ENCODE peak calls at places on chromosomes 11 and 22, in six cellular contexts. One of them, this sample, is unnamed.

GRCh38 chr11:87038235-87038960 is 664 bp downstream of the TMEM135 start:
- DNase-seq in stimulated activated CD8-positive, alpha-beta memory T cell treated with anti-CD3 and anti-CD28 coated beads, Interleukin-7, amount 100 ng/mL, for 24 hours: no peak
- DNase-seq in naive thymus-derived CD8-positive, alpha-beta T cell: no peak
- DNase-seq in naive thymus-derived CD4-positive, alpha-beta T cell: no peak
- DNase-seq in psoas muscle: no peak
- DNase-seq in NCI-H2081: no peak
- DNase-seq in this sample: no peak

GRCh38 chr11:10716122-10716521 is 22.6 kb upstream of the IRAG1 start:
- DNase-seq in psoas muscle: no peak
- DNase-seq in naive thymus-derived CD4-positive, alpha-beta T cell: no peak
- DNase-seq in NCI-H2081: no peak
- DNase-seq in naive thymus-derived CD8-positive, alpha-beta T cell: no peak
- DNase-seq in stimulated activated CD8-positive, alpha-beta memory T cell treated with anti-CD3 and anti-CD28 coated beads, Interleukin-7, amount 100 ng/mL, for 24 hours: no peak
- DNase-seq in this sample: no peak

GRCh38 chr11:31464436-31464835 is 45.0 kb downstream of the IMMP1L start:
- DNase-seq in psoas muscle: no peak
- DNase-seq in naive thymus-derived CD8-positive, alpha-beta T cell: no peak
- DNase-seq in naive thymus-derived CD4-positive, alpha-beta T cell: no peak
- DNase-seq in NCI-H2081: no peak
- DNase-seq in stimulated activated CD8-positive, alpha-beta memory T cell treated with anti-CD3 and anti-CD28 coated beads, Interleukin-7, amount 100 ng/mL, for 24 hours: no peak
- DNase-seq in this sample: no peak

GRCh38 chr11:36534276-36534675 is 24.2 kb upstream of the TRAF6 start:
- DNase-seq in stimulated activated CD8-positive, alpha-beta memory T cell treated with anti-CD3 and anti-CD28 coated beads, Interleukin-7, amount 100 ng/mL, for 24 hours: no peak
- DNase-seq in naive thymus-derived CD8-positive, alpha-beta T cell: no peak
- DNase-seq in psoas muscle: no peak
- DNase-seq in NCI-H2081: no peak
- DNase-seq in naive thymus-derived CD4-positive, alpha-beta T cell: no peak
- DNase-seq in this sample: no peak

GRCh38 chr22:48778308-48779195 is 1049.1 kb downstream of the BRD1 start:
- DNase-seq in naive thymus-derived CD4-positive, alpha-beta T cell: no peak
- DNase-seq in psoas muscle: no peak
- DNase-seq in naive thymus-derived CD8-positive, alpha-beta T cell: no peak
- DNase-seq in stimulated activated CD8-positive, alpha-beta memory T cell treated with anti-CD3 and anti-CD28 coated beads, Interleukin-7, amount 100 ng/mL, for 24 hours: no peak
- DNase-seq in NCI-H2081: no peak
- DNase-seq in this sample: no peak

GRCh38 chr22:40383905-40384304 is 13.5 kb downstream of the SGSM3 start:
- DNase-seq in NCI-H2081: no peak
- DNase-seq in stimulated activated CD8-positive, alpha-beta memory T cell treated with anti-CD3 and anti-CD28 coated beads, Interleukin-7, amount 100 ng/mL, for 24 hours: no peak
- DNase-seq in naive thymus-derived CD4-positive, alpha-beta T cell: no peak
- DNase-seq in psoas muscle: no peak
- DNase-seq in naive thymus-derived CD8-positive, alpha-beta T cell: no peak
- DNase-seq in this sample: no peak

GRCh38 chr11:20025331-20025840 is 134.9 kb downstream of the DBX1 start:
- DNase-seq in naive thymus-derived CD4-positive, alpha-beta T cell: no peak
- DNase-seq in stimulated activated CD8-positive, alpha-beta memory T cell treated with anti-CD3 and anti-CD28 coated beads, Interleukin-7, amount 100 ng/mL, for 24 hours: no peak
- DNase-seq in naive thymus-derived CD8-positive, alpha-beta T cell: no peak
- DNase-seq in psoas muscle: no peak
- DNase-seq in NCI-H2081: no peak
- DNase-seq in this sample: no peak

GRCh38 chr11:128055576-128056217 is 531.7 kb downstream of the ETS1 start:
- DNase-seq in naive thymus-derived CD4-positive, alpha-beta T cell: no peak
- DNase-seq in NCI-H2081: no peak
- DNase-seq in stimulated activated CD8-positive, alpha-beta memory T cell treated with anti-CD3 and anti-CD28 coated beads, Interleukin-7, amount 100 ng/mL, for 24 hours: no peak
- DNase-seq in naive thymus-derived CD8-positive, alpha-beta T cell: no peak
- DNase-seq in psoas muscle: no peak
- DNase-seq in this sample: no peak

GRCh38 chr11:128613300-128613995 is 26.1 kb upstream of the ETS1 start:
- DNase-seq in stimulated activated CD8-positive, alpha-beta memory T cell treated with anti-CD3 and anti-CD28 coated beads, Interleukin-7, amount 100 ng/mL, for 24 hours: no peak
- DNase-seq in naive thymus-derived CD8-positive, alpha-beta T cell: no peak
- DNase-seq in psoas muscle: no peak
- DNase-seq in naive thymus-derived CD4-positive, alpha-beta T cell: no peak
- DNase-seq in NCI-H2081: no peak
- DNase-seq in this sample: no peak

GRCh38 chr11:91731051-91731450 is 493.6 kb upstream of the FAT3 start:
- DNase-seq in stimulated activated CD8-positive, alpha-beta memory T cell treated with anti-CD3 and anti-CD28 coated beads, Interleukin-7, amount 100 ng/mL, for 24 hours: no peak
- DNase-seq in naive thymus-derived CD4-positive, alpha-beta T cell: no peak
- DNase-seq in naive thymus-derived CD8-positive, alpha-beta T cell: no peak
- DNase-seq in psoas muscle: no peak
- DNase-seq in NCI-H2081: no peak
- DNase-seq in this sample: no peak

GRCh38 chr11:74438681-74439080 is 28.7 kb downstream of the KCNE3 start:
- DNase-seq in naive thymus-derived CD8-positive, alpha-beta T cell: no peak
- DNase-seq in psoas muscle: no peak
- DNase-seq in stimulated activated CD8-positive, alpha-beta memory T cell treated with anti-CD3 and anti-CD28 coated beads, Interleukin-7, amount 100 ng/mL, for 24 hours: no peak
- DNase-seq in naive thymus-derived CD4-positive, alpha-beta T cell: no peak
- DNase-seq in NCI-H2081: no peak
- DNase-seq in this sample: no peak

GRCh38 chr11:1226226-1226961 is 3.5 kb downstream of the MUC5B start:
- DNase-seq in psoas muscle: peak; percentile 54
- DNase-seq in NCI-H2081: no peak
- DNase-seq in stimulated activated CD8-positive, alpha-beta memory T cell treated with anti-CD3 and anti-CD28 coated beads, Interleukin-7, amount 100 ng/mL, for 24 hours: no peak
- DNase-seq in naive thymus-derived CD4-positive, alpha-beta T cell: no peak
- DNase-seq in naive thymus-derived CD8-positive, alpha-beta T cell: no peak
- DNase-seq in this sample: no peak

GRCh38 chr11:44787981-44788380 is 61.2 kb downstream of the TSPAN18 start:
- DNase-seq in psoas muscle: no peak
- DNase-seq in naive thymus-derived CD8-positive, alpha-beta T cell: no peak
- DNase-seq in stimulated activated CD8-positive, alpha-beta memory T cell treated with anti-CD3 and anti-CD28 coated beads, Interleukin-7, amount 100 ng/mL, for 24 hours: no peak
- DNase-seq in naive thymus-derived CD4-positive, alpha-beta T cell: no peak
- DNase-seq in NCI-H2081: no peak
- DNase-seq in this sample: no peak

GRCh38 chr11:128765104-128765503 is 71.2 kb downstream of the FLI1 start:
- DNase-seq in stimulated activated CD8-positive, alpha-beta memory T cell treated with anti-CD3 and anti-CD28 coated beads, Interleukin-7, amount 100 ng/mL, for 24 hours: no peak
- DNase-seq in NCI-H2081: no peak
- DNase-seq in naive thymus-derived CD4-positive, alpha-beta T cell: no peak
- DNase-seq in psoas muscle: no peak
- DNase-seq in naive thymus-derived CD8-positive, alpha-beta T cell: no peak
- DNase-seq in this sample: no peak

This sample was measured in NCI-H2227 treated with DMSO at 0.1 percent for 48 hours.